ENCODE peak calls at places on chromosome 10, in five cellular contexts. Y, E, P, U and C are unnamed samples.

GRCh38 chr10:109837384-109837783 is 85.9 kb downstream of the XPNPEP1 start:
- DNase-seq in Y (no peak), E (no peak), P (no peak), U (no peak), C (no peak)

GRCh38 chr10:114684822-114685209 is 26.7 kb upstream of the ABLIM1 start:
- DNase-seq in Y (no peak), E (peak; percentile 41), P (peak; percentile 89), U (no peak), C (no peak)

GRCh38 chr10:113524539-113525490 is 28.0 kb upstream of the HABP2 start:
- DNase-seq in Y (peak; percentile 26), E (no peak), P (peak; percentile 56), U (no peak), C (no peak)

GRCh38 chr10:42754155-42755027 is 28.2 kb upstream of the BMS1 start:
- DNase-seq in Y (peak; percentile 71), E (no peak), P (peak; percentile 13), U (no peak), C (peak; percentile 37)

GRCh38 chr10:42850931-42851330 is 68.3 kb downstream of the BMS1 start:
- DNase-seq in Y (no peak), E (no peak), P (no peak), U (no peak), C (no peak)

GRCh38 chr10:132422169-132422691 is 25.2 kb downstream of the PWWP2B start:
- DNase-seq in Y (no peak), E (no peak), P (no peak), U (no peak), C (no peak)

GRCh38 chr10:129057856-129058663 is 409.0 kb upstream of the MGMT start:
- DNase-seq in Y (no peak), E (no peak), P (peak; percentile 20), U (no peak), C (no peak)

GRCh38 chr10:127874966-127875765 is 17.6 kb downstream of the CLRN3 start:
- DNase-seq in Y (no peak), E (no peak), P (no peak), U (no peak), C (no peak)

GRCh38 chr10:17673517-17674051 is 29.6 kb downstream of the STAM start:
- DNase-seq in Y (no peak), E (no peak), P (no peak), U (peak; percentile 28), C (no peak)

GRCh38 chr10:102117391-102118159 is 2.6 kb downstream of the LDB1 start:
- DNase-seq in Y (peak; percentile 93), E (peak; percentile 53), P (peak; percentile 40), U (no peak), C (peak; percentile 45)

GRCh38 chr10:31157125-31157983 is 125.7 kb upstream of the ZNF438 start:
- DNase-seq in Y (peak; percentile 81), E (no peak), P (no peak), U (no peak), C (no peak)

GRCh38 chr10:1551636-1552338 is 185.5 kb downstream of the ADARB2 start:
- DNase-seq in Y (peak; percentile 44), E (no peak), P (no peak), U (no peak), C (no peak)

GRCh38 chr10:36765777-36766176 is 359.6 kb upstream of the ANKRD30A start:
- DNase-seq in Y (no peak), E (no peak), P (no peak), U (no peak), C (no peak)

GRCh38 chr10:3010819-3011422 is 56.4 kb upstream of the PFKP start:
- DNase-seq in Y (no peak), E (no peak), P (no peak), U (no peak), C (no peak)

GRCh38 chr10:30422296-30422695 is 11.7 kb upstream of the MAP3K8 start:
- DNase-seq in Y (no peak), E (no peak), P (no peak), U (no peak), C (no peak)

GRCh38 chr10:74748632-74749031 is 77.8 kb upstream of the KAT6B start:
- DNase-seq in Y (no peak), E (no peak), P (no peak), U (no peak), C (no peak)

GRCh38 chr10:84256510-84257342 is 11.9 kb downstream of the RGR start:
- DNase-seq in Y (peak; percentile 84), E (no peak), P (no peak), U (peak; percentile 7), C (peak; percentile 51)

GRCh38 chr10:112967200-112967599 is 17.2 kb downstream of the TCF7L2 start:
- DNase-seq in Y (no peak), E (no peak), P (no peak), U (no peak), C (no peak)

GRCh38 chr10:12375076-12375504 is 25.7 kb downstream of the CAMK1D start:
- DNase-seq in Y (peak; percentile 17), E (no peak), P (no peak), U (no peak), C (no peak)

GRCh38 chr10:31677198-31678138 is 251.2 kb downstream of the ARHGAP12 start:
- DNase-seq in Y (no peak), E (no peak), P (no peak), U (no peak), C (no peak)

GRCh38 chr10:5563991-5564536 is 39.3 kb downstream of the CALML3 start:
- DNase-seq in Y (no peak), E (no peak), P (peak; percentile 59), U (no peak), C (no peak)

GRCh38 chr10:62250594-62251198 is 17.9 kb downstream of the RTKN2 start:
- DNase-seq in Y (no peak), E (no peak), P (peak; percentile 42), U (no peak), C (no peak)

GRCh38 chr10:85544956-85545355 is 821.6 kb downstream of the GRID1 start:
- DNase-seq in Y (no peak), E (no peak), P (no peak), U (no peak), C (no peak)

GRCh38 chr10:11713186-11713743 is 28.9 kb upstream of the ECHDC3 start:
- DNase-seq in Y (peak; percentile 62), E (no peak), P (peak; percentile 67), U (no peak), C (no peak)

GRCh38 chr10:5666324-5667220 is at the start of gene ASB13:
- DNase-seq in Y (peak; percentile 84), E (peak; percentile 60), P (peak; percentile 52), U (peak; percentile 38), C (peak; percentile 61)

GRCh38 chr10:21724695-21725371 is 190.8 kb downstream of the MLLT10 start:
- DNase-seq in Y (peak; percentile 95), E (peak; percentile 52), P (peak; percentile 95), U (peak; percentile 54), C (peak; percentile 37)

GRCh38 chr10:71846816-71847215 is 4.2 kb downstream of the PSAP start:
- DNase-seq in Y (no peak), E (no peak), P (no peak), U (no peak), C (no peak)

GRCh38 chr10:5663692-5664427 is 2.5 kb downstream of the ASB13 start:
- DNase-seq in Y (no peak), E (no peak), P (no peak), U (no peak), C (no peak)

GRCh38 chr10:78944658-78945333 is 124.0 kb upstream of the ZMIZ1 start:
- DNase-seq in Y (peak; percentile 76), E (no peak), P (peak; percentile 17), U (no peak), C (no peak)

GRCh38 chr10:97537186-97537869 is 35.3 kb upstream of the ANKRD2 start:
- DNase-seq in Y (no peak), E (no peak), P (no peak), U (no peak), C (no peak)

GRCh38 chr10:133461841-133462240 is 8.1 kb downstream of the SCART1 start:
- DNase-seq in Y (no peak), E (no peak), P (no peak), U (no peak), C (no peak)

GRCh38 chr10:124704428-124704805 is 39.8 kb downstream of the FAM53B start:
- DNase-seq in Y (no peak), E (no peak), P (no peak), U (no peak), C (no peak)

GRCh38 chr10:49254556-49255318 is 44.2 kb upstream of the C10orf71 start:
- DNase-seq in Y (no peak), E (no peak), P (no peak), U (no peak), C (no peak)